ENCODE peak calls at places on chromosomes 5 and 9, in five cellular contexts. D, F, H, L and P are unnamed samples.

GRCh38 chr9:123355761-123356520 is at the start of gene CRB2:
- DNase-seq in D (no peak), F (peak; percentile 66), H (no peak), L (no peak), P (no peak)

GRCh38 chr9:37999501-38000189 is 69.4 kb downstream of the SHB start:
- DNase-seq in D (no peak), F (no peak), H (no peak), L (no peak), P (no peak)

GRCh38 chr9:16064701-16065230 is 511.9 kb downstream of the CCDC171 start:
- DNase-seq in D (no peak), F (no peak), H (no peak), L (no peak), P (no peak)

GRCh38 chr9:70945301-70945700 is 176.1 kb downstream of the TRPM3 start:
- DNase-seq in D (no peak), F (no peak), H (no peak), L (no peak), P (no peak)

GRCh38 chr5:1892685-1893445 is 10.1 kb upstream of the IRX4 start:
- DNase-seq in D (no peak), F (no peak), H (no peak), L (no peak), P (no peak)

GRCh38 chr5:11180890-11181289 is 419.9 kb upstream of the DAP start:
- DNase-seq in D (no peak), F (no peak), H (no peak), L (no peak), P (no peak)

GRCh38 chr5:61055434-61056006 is 106.7 kb downstream of the SMIM15 start:
- DNase-seq in D (no peak), F (no peak), H (no peak), L (no peak), P (no peak)

GRCh38 chr9:93003552-93004407 is 54.7 kb upstream of the SUSD3 start:
- DNase-seq in D (peak; percentile 72), F (peak; percentile 57), H (peak; percentile 34), L (peak; percentile 71), P (no peak)

GRCh38 chr5:24535646-24536045 is 109.1 kb downstream of the CDH10 start:
- DNase-seq in D (no peak), F (no peak), H (no peak), L (no peak), P (no peak)

GRCh38 chr9:127527560-127528268 is 76.4 kb downstream of the LRSAM1 start:
- DNase-seq in D (no peak), F (no peak), H (no peak), L (no peak), P (no peak)

GRCh38 chr5:160270704-160271103 is 41.4 kb downstream of the FABP6 start:
- DNase-seq in D (no peak), F (no peak), H (peak; percentile 58), L (no peak), P (no peak)

GRCh38 chr9:89497181-89497963 is 541 bp downstream of the SEMA4D start:
- DNase-seq in D (peak; percentile 68), F (no peak), H (no peak), L (peak; percentile 52), P (no peak)

GRCh38 chr9:121784706-121785426 is 133.4 kb downstream of the DAB2IP start:
- DNase-seq in D (peak; percentile 6), F (peak; percentile 17), H (no peak), L (peak; percentile 24), P (no peak)

GRCh38 chr9:16459421-16460148 is 410.9 kb downstream of the BNC2 start:
- DNase-seq in D (no peak), F (no peak), H (no peak), L (no peak), P (no peak)

GRCh38 chr5:169369130-169369529 is 68.2 kb upstream of the SLIT3 start:
- DNase-seq in D (no peak), F (no peak), H (no peak), L (no peak), P (no peak)

GRCh38 chr5:20323323-20323722 is 335.3 kb upstream of the CDH18 start:
- DNase-seq in D (no peak), F (no peak), H (no peak), L (no peak), P (no peak)

GRCh38 chr9:77507212-77507961 is 140.7 kb downstream of the GNA14 start:
- DNase-seq in D (no peak), F (no peak), H (no peak), L (no peak), P (peak; percentile 8)

GRCh38 chr9:69996947-69997346 is 46.7 kb upstream of the MAMDC2 start:
- DNase-seq in D (no peak), F (peak; percentile 64), H (no peak), L (no peak), P (no peak)

GRCh38 chr5:132947661-132948060 is 15.8 kb downstream of the AFF4 start:
- DNase-seq in D (no peak), F (no peak), H (no peak), L (no peak), P (no peak)

GRCh38 chr5:122779451-122779850 is 4.6 kb downstream of the SNX2 start:
- DNase-seq in D (no peak), F (no peak), H (no peak), L (no peak), P (no peak)

GRCh38 chr9:6305954-6306563 is 22.1 kb upstream of the TPD52L3 start:
- DNase-seq in D (no peak), F (no peak), H (no peak), L (no peak), P (no peak)

GRCh38 chr9:20805766-20806165 is 121.7 kb downstream of the FOCAD start:
- DNase-seq in D (no peak), F (no peak), H (no peak), L (no peak), P (no peak)

GRCh38 chr5:15737036-15737821 is 237.2 kb downstream of the FBXL7 start:
- DNase-seq in D (no peak), F (no peak), H (no peak), L (no peak), P (no peak)

GRCh38 chr5:137090151-137090550 is 409.0 kb downstream of the SPOCK1 start:
- DNase-seq in D (no peak), F (peak; percentile 34), H (no peak), L (no peak), P (no peak)

GRCh38 chr5:137629646-137630045 is 106.2 kb downstream of the KLHL3 start:
- DNase-seq in D (no peak), F (no peak), H (no peak), L (no peak), P (no peak)

GRCh38 chr9:3777137-3777536 is 251.3 kb upstream of the RFX3 start:
- DNase-seq in D (no peak), F (no peak), H (no peak), L (no peak), P (no peak)

GRCh38 chr5:133825631-133826289 is 142.7 kb downstream of the C5orf15 start:
- DNase-seq in D (no peak), F (no peak), H (no peak), L (no peak), P (no peak)

GRCh38 chr5:178222292-178222691 is 10.3 kb downstream of the PHYKPL start:
- DNase-seq in D (peak; percentile 6), F (no peak), H (no peak), L (no peak), P (no peak)

GRCh38 chr5:178225174-178225573 is 7.4 kb downstream of the PHYKPL start:
- DNase-seq in D (no peak), F (no peak), H (no peak), L (no peak), P (no peak)

GRCh38 chr5:178224403-178224802 is 8.2 kb downstream of the PHYKPL start:
- DNase-seq in D (no peak), F (no peak), H (no peak), L (no peak), P (no peak)

GRCh38 chr5:178223196-178223773 is 9.3 kb downstream of the PHYKPL start:
- DNase-seq in D (no peak), F (no peak), H (no peak), L (no peak), P (no peak)

GRCh38 chr5:178223828-178224335 is 8.7 kb downstream of the PHYKPL start:
- DNase-seq in D (no peak), F (no peak), H (no peak), L (no peak), P (no peak)
- TF ChIP-seq POLR2A in D (peak; percentile 5), F (no peak), H (no peak), L (no peak), P (no peak)

DNA sequence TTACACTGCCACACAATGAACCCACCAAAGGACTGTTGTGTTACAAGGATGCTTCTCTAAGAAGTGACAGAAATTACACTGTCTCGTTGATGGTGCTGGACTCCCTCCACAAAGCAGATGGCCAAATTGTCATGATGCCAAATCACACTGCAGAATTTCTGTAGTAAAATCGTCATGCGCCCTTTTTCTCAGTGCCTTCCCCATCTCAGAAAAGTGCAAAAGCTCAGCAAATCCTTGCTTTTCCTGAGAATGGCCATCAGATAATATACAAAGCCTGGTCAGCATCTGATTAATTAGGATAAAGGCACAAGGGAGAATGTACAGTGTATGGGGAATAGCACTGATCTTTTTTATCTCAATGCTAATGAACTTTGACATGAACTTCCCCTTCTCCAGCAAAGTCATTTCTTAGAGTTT is 545.8 kb downstream of the CSNK1G3 start:
- DNase-seq in D (no peak), F (no peak), H (no peak), L (no peak), P (no peak)
- H3K4me3 ChIP-seq in D (no peak overlapping the region), F (no peak overlapping the region), H (peak overlapping the region; percentile 20), L (peak overlapping the region; percentile 18), P (no peak overlapping the region)

GRCh38 chr9:112752334-112753110 is 2.0 kb downstream of the SNX30 start:
- DNase-seq in D (no peak), F (no peak), H (no peak), L (no peak), P (no peak)

GRCh38 chr9:112750111-112750766 is at the start of gene SNX30:
- DNase-seq in D (peak; percentile 94), F (peak; percentile 87), H (peak; percentile 81), L (peak; percentile 92), P (peak; percentile 79)

GRCh38 chr9:112753725-112754124 is 3.2 kb downstream of the SNX30 start:
- DNase-seq in D (no peak), F (peak; percentile 40), H (no peak), L (no peak), P (no peak)

GRCh38 chr9:112750767-112751058 is 153 bp downstream of the SNX30 start:
- DNase-seq in D (no peak), F (no peak), H (no peak), L (no peak), P (no peak)

DNA sequence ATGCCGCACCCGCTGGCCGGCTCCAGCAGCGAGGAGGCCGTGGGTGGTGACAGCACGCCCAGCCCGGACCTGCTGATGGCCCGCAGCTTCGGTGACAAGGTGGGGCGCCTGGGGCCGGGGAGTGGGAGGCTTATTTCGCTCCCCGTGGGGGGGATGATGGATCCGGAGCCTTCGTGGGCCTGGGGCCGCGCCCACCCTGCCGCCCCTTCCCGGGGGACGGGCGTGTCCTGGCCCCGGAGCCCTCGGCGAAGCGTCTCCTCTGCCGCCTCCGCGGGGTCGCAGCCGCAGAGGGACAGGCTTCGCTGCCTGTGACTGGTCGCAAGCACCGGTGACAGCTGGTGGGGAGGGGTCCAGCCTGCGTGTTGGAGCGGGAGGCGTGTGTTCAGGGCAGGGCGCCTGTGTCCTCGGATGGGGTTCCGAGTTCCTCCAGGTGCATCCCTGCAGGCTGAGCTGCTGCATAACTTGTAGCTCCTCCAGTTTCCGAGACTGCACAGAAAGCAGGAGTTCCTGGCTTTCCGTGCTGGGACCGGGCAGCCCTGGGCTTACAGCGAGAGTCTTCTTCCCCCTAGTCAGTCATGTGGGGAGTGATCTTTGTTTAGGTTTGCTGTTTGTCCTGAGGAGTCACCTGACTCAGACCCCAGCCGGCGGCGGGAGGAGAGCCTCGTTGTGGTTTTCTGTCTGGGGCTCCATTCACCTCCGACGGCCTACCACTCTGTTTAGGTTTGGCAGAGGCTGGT is 667 bp downstream of the SNX30 start:
- DNase-seq in D (peak; percentile 68), F (peak; percentile 40), H (peak; percentile 41), L (peak; percentile 46), P (no peak)
- TF ChIP-seq POLR2A in D (peak; percentile 58), F (no peak), H (no peak), L (no peak), P (no peak)

GRCh38 chr5:522899-523657 is 1.2 kb downstream of the SLC9A3 start:
- DNase-seq in D (peak; percentile 55), F (no peak), H (no peak), L (peak; percentile 38), P (no peak)
- H3K4me3 ChIP-seq in D (peak overlapping the region; percentile 19), F (no peak overlapping the region), H (peak overlapping the region; percentile 25), L (peak overlapping the region; percentile 26), P (peak overlapping the region; percentile 43)